ENCODE peak calls at places on chromosomes 2 and 18, in six cellular contexts. A is fibroblast of the aortic adventitia, Y is A549, X is BJ, H is upper lobe of right lung, O is endodermal cell. Q is an unnamed sample.

GRCh38 chr2:229996320-229996719 is 72.4 kb downstream of the SLC16A14 start:
- DNase-seq in H (no peak), X (peak; percentile 50), Y (no peak), O (no peak), A (peak; percentile 49), Q (no peak)

GRCh38 chr2:170771049-170771937 is 1.1 kb downstream of the ERICH2 start:
- DNase-seq in O (peak; percentile 86), H (no peak), X (no peak), Y (peak; percentile 35), A (peak; percentile 20), Q (no peak)

GRCh38 chr2:130975729-130976128 is 117.5 kb downstream of the FAM168B start:
- DNase-seq in O (no peak), Y (no peak), A (no peak), H (no peak), X (no peak), Q (no peak)

GRCh38 chr2:201126308-201127127 is 10.6 kb downstream of the CFLAR start:
- DNase-seq in X (no peak), H (no peak), A (peak; percentile 60), Y (no peak), O (peak; percentile 65), Q (no peak)

GRCh38 chr2:241895732-241896641 is 26.5 kb downstream of the RTP5 start:
- DNase-seq in X (no peak), H (peak; percentile 64), A (peak; percentile 54), O (peak; percentile 69), Y (peak; percentile 55), Q (peak; percentile 62)

GRCh38 chr2:16151281-16151570 is 210.9 kb downstream of the MYCN start:
- DNase-seq in X (no peak), O (no peak), Y (no peak), H (no peak), A (no peak), Q (no peak)

GRCh38 chr18:32607816-32608215 is 137.1 kb upstream of the GAREM1 start:
- DNase-seq in Y (no peak), O (peak; percentile 64), X (no peak), A (no peak), H (no peak), Q (no peak)

GRCh38 chr2:164934790-164935466 is 20.4 kb downstream of the SLC38A11 start:
- DNase-seq in Y (no peak), X (no peak), A (no peak), O (no peak), H (no peak), Q (no peak)

GRCh38 chr2:21036708-21037670 is 6.9 kb downstream of the APOB start:
- DNase-seq in O (no peak), A (no peak), H (no peak), X (no peak), Y (no peak), Q (no peak)

GRCh38 chr2:156319811-156320490 is 12.6 kb downstream of the NR4A2 start:
- DNase-seq in O (peak; percentile 78), X (no peak), H (peak; percentile 82), Y (no peak), A (peak; percentile 17), Q (no peak)

GRCh38 chr2:118737690-118738089 is 109.8 kb downstream of the EN1 start:
- DNase-seq in Y (no peak), H (no peak), A (no peak), X (no peak), O (no peak), Q (no peak)

GRCh38 chr2:181465686-181466375 is 8.6 kb downstream of the ITGA4 start:
- DNase-seq in A (peak; percentile 75), O (no peak), X (peak; percentile 76), H (no peak), Y (no peak), Q (no peak)

GRCh38 chr2:46460991-46461715 is 18.2 kb upstream of the TMEM247 start:
- DNase-seq in O (peak; percentile 94), Y (peak; percentile 76), X (no peak), H (peak; percentile 86), A (peak; percentile 75), Q (no peak)

GRCh38 chr2:113209869-113210305 is 36.1 kb downstream of the PSD4 start:
- DNase-seq in A (no peak), H (no peak), O (no peak), Y (no peak), X (no peak), Q (no peak)

GRCh38 chr2:166361351-166362153 is 14.2 kb downstream of the SCN9A start:
- DNase-seq in A (peak; percentile 65), Y (peak; percentile 72), H (no peak), X (no peak), O (no peak), Q (no peak)

GRCh38 chr2:239359194-239359912 is 41.5 kb downstream of the HDAC4 start:
- DNase-seq in X (no peak), Y (no peak), H (no peak), A (no peak), O (no peak), Q (no peak)

GRCh38 chr2:25169073-25169470 is 692 bp upstream of the POMC start:
- DNase-seq in H (no peak), X (no peak), O (no peak), A (no peak), Y (no peak), Q (no peak)

GRCh38 chr2:48692292-48692691 is 63.2 kb downstream of the LHCGR start:
- DNase-seq in H (no peak), A (no peak), Y (no peak), X (no peak), O (no peak), Q (no peak)

GRCh38 chr2:211401328-211401727 is 844.9 kb downstream of the CPS1 start:
- DNase-seq in X (no peak), H (no peak), O (no peak), A (peak; percentile 3), Y (no peak), Q (no peak)

GRCh38 chr2:68458962-68459361 is 8.1 kb downstream of the FBXO48 start:
- DNase-seq in X (no peak), A (peak; percentile 60), O (no peak), H (no peak), Y (no peak), Q (no peak)

GRCh38 chr2:100580474-100581264 is 17.9 kb downstream of the PDCL3 start:
- DNase-seq in H (peak; percentile 69), A (no peak), O (no peak), X (no peak), Y (no peak), Q (no peak)

GRCh38 chr2:32068-32467 is 14.2 kb downstream of the FAM110C start:
- DNase-seq in A (no peak), H (no peak), O (no peak), X (no peak), Y (no peak), Q (no peak)

GRCh38 chr18:67511840-67512239 is 4.7 kb downstream of the DSEL start:
- DNase-seq in A (no peak), Y (no peak), O (no peak), X (no peak), H (no peak), Q (no peak)

GRCh38 chr2:72932045-72932444 is 14.7 kb downstream of the EMX1 start:
- DNase-seq in H (peak; percentile 41), O (no peak), Y (no peak), A (peak; percentile 15), X (no peak), Q (no peak)

GRCh38 chr18:1680108-1680507 is 775.4 kb downstream of the ADCYAP1 start:
- DNase-seq in X (no peak), Y (no peak), A (no peak), H (no peak), O (no peak), Q (peak; percentile 63)

GRCh38 chr2:207157162-207157481 is 8.6 kb downstream of the KLF7 start:
- DNase-seq in H (no peak), X (no peak), Y (no peak), O (no peak), A (no peak), Q (no peak)

GRCh38 chr18:65468881-65469280 is 281.9 kb upstream of the CDH7 start:
- DNase-seq in H (no peak), X (no peak), O (no peak), A (no peak), Y (no peak), Q (no peak)

GRCh38 chr2:58186501-58186900 is 54.6 kb downstream of the FANCL start:
- DNase-seq in Y (no peak), X (no peak), A (no peak), O (no peak), H (no peak), Q (no peak)

GRCh38 chr18:74589820-74590219 is 7.8 kb upstream of the ZNF407 start:
- DNase-seq in Y (no peak), O (no peak), X (no peak), H (no peak), A (no peak), Q (no peak)

GRCh38 chr2:170972508-170973224 is 43.6 kb downstream of the GORASP2 start:
- DNase-seq in Y (no peak), A (peak; percentile 16), H (no peak), X (no peak), O (no peak), Q (no peak)

GRCh38 chr2:46852598-46852997 is 63.0 kb downstream of the MCFD2 start:
- DNase-seq in H (no peak), O (no peak), X (no peak), A (no peak), Y (no peak), Q (no peak)

GRCh38 chr2:45391866-45392265 is 219.2 kb downstream of the SRBD1 start:
- DNase-seq in X (no peak), O (no peak), A (peak; percentile 21), H (no peak), Y (no peak), Q (no peak)

GRCh38 chr18:70490008-70490933 is 201.4 kb downstream of the SOCS6 start:
- DNase-seq in X (no peak), H (no peak), A (peak; percentile 71), O (peak; percentile 75), Y (peak; percentile 49), Q (peak; percentile 17)
- TF ChIP-seq CTCF in X (peak; percentile 62), H (peak; percentile 70), A (peak; percentile 61), O (peak; percentile 87), Y (peak; percentile 63), Q (peak; percentile 71)

DNA sequence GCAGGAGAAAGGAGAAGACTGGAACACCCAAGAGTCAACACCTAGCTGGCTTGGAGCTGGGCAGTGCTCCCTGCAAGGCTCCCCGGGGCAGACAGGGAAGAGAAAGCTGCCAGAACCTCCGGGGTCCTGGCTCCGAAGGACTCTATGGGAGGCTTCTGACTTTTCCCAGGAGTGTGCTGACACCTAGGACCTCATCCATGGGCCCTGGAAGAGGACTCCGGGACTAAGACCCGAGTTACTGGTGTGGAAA is 37.8 kb upstream of the ATP6V1B1 start:
- DNase-seq in Y (no peak), O (no peak), H (no peak), A (no peak), X (no peak), Q (no peak)
- H3K4me3 ChIP-seq in Y (no peak overlapping the region), O (no peak overlapping the region), H (no peak overlapping the region), A (no peak overlapping the region), X (no peak overlapping the region), Q (no peak overlapping the region)

DNA sequence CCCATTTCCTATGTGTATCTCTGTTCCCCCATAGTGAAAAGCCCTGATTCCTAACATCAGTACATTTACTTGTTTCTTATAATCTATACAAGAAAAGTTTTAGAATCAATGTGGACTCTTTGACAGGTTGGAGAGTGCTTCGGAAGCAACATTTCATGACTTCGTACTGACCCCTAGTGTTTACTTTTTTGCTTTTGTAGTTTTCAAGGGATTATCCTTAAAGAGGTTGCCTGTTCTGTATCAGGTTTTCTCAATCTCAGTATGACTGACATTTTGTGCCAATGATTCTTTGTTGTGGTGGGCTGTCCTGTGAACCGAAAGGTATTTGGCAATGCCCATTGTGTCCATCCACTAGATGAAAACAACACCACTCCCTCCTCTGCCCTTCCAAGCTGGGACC is 43.3 kb upstream of the SERPINB2 start:
- DNase-seq in A (peak; percentile 71), Y (peak; percentile 43), H (no peak), O (no peak), X (no peak), Q (peak; percentile 18)
- TF ChIP-seq CTCF in A (peak; percentile 41), Y (peak; percentile 43), H (peak; percentile 38), O (peak; percentile 72), X (peak; percentile 60), Q (peak; percentile 62)

GRCh38 chr2:219124379-219125110 is 36.1 kb downstream of the NHEJ1 start:
- DNase-seq in X (no peak), H (no peak), O (no peak), A (peak; percentile 74), Y (no peak), Q (no peak)
- H3K4me3 ChIP-seq in X (no peak overlapping the region), H (no peak overlapping the region), O (no peak overlapping the region), A (no peak overlapping the region), Y (no peak overlapping the region), Q (no peak overlapping the region)